ENCODE peak calls at places on chromosomes 13 and 19, in four cellular contexts. U, V, O and R are unnamed samples.

GRCh38 chr19:18675779-18676178 is 7.7 kb upstream of the CRTC1 start:
- DNase-seq in U (no peak), V (no peak), O (no peak), R (no peak)

GRCh38 chr19:1446713-1447564 is 3.0 kb upstream of the APC2 start:
- DNase-seq in U (no peak), V (no peak), O (no peak), R (peak)

GRCh38 chr13:47798906-47799305 is 202.2 kb downstream of the SUCLA2 start:
- DNase-seq in U (no peak), V (peak), O (no peak), R (no peak)

GRCh38 chr19:33684550-33685303 is 63.0 kb downstream of the CHST8 start:
- DNase-seq in U (no peak), V (no peak), O (no peak), R (peak)

GRCh38 chr13:32905864-32906180 is 110.4 kb upstream of the KL start:
- DNase-seq in U (no peak), V (no peak), O (no peak), R (no peak)

GRCh38 chr19:32817252-32817912 is 52.2 kb downstream of the SLC7A9 start:
- DNase-seq in U (no peak), V (peak), O (no peak), R (no peak)

GRCh38 chr13:74289130-74289529 is 154.9 kb upstream of the KLF12 start:
- DNase-seq in U (no peak), V (no peak), O (no peak), R (no peak)

GRCh38 chr13:74372511-74372910 is 238.3 kb upstream of the KLF12 start:
- DNase-seq in U (no peak), V (no peak), O (no peak), R (no peak)

GRCh38 chr19:18596752-18597157 is 8.2 kb downstream of the REX1BD start:
- DNase-seq in U (no peak), V (peak), O (no peak), R (peak)

GRCh38 chr13:102197193-102197592 is 204.7 kb downstream of the FGF14 start:
- DNase-seq in U (no peak), V (peak), O (no peak), R (no peak)

GRCh38 chr19:28727133-28727834 is 485.7 kb downstream of the UQCRFS1 start:
- DNase-seq in U (no peak), V (no peak), O (no peak), R (peak)

DNA sequence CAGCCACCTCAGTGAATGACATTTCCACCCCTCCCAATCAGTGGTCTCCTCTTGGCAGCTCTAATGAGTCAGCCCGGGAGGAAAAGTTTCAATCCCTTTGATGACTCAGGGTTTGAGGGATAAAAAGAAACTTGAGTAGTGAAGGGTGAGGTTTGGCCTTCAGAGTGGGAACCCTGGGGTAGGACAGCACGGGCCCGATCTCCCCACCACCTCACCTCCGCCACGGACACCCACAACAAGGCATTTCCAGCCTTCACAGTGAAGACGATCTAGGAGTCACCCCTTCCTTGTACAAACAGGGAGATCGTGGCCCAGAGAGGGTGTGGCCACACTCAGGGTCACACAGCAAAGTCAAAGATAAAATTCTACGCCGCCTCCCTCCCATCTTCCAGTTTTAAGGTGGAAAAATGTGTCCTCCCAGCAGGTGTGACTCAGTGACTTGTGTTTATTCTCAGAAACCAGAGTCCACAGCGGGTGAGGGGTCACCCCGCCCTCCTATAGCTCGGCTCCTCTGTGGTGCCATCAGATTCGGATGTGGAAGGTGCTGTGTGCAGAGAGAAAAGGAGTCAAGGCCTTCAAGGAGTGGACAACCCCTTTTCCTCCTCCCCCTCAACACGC is 12.3 kb downstream of the CIB3 start:
- DNase-seq in U (peak), V (peak), O (no peak), R (no peak)
- TF ChIP-seq USF2 in U (no peak), V (no peak), O (no peak), R (no peak)

DNA sequence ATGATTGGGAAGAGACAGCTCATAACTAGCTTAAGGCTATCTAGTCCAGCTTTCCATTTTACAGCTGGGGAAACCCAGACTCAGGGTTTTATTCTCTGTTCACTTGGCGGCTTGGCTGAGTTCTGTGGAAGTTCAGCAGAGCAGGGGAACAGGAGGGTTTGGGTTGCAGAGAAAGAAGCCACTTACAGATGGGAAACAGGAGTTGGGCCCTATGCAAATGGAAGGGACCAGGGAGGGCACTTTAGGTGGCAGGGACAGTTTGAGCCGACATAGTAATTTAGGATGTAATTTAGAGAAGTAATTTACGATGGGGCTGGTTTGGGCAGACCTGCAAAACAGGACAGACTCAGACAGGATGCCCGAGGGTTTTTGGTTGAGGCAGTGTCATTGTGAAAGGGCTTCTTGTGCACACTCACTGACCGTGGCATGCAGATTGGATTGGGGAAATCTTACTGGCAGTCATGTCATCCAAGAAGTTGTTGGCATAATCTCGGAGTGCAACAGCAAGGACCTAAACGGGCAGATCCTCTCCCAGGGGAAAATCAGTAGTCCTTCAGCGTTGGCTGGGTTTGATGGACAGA is 47.3 kb upstream of the GPR183 start:
- DNase-seq in U (no peak), V (no peak), O (peak), R (no peak)
- TF ChIP-seq PBX3 in U (no peak), V (no peak), O (no peak), R (no peak)

GRCh38 chr13:64417609-64418008 is 2812.5 kb downstream of the PCDH9 start:
- DNase-seq in U (no peak), V (no peak), O (no peak), R (no peak)

GRCh38 chr13:64428196-64428595 is 2801.9 kb downstream of the PCDH9 start:
- DNase-seq in U (no peak), V (no peak), O (no peak), R (no peak)

GRCh38 chr13:64423467-64423866 is 2806.7 kb downstream of the PCDH9 start:
- DNase-seq in U (no peak), V (no peak), O (no peak), R (no peak)
- TF ChIP-seq USF2 in U (no peak), V (no peak), O (no peak), R (no peak)

GRCh38 chr13:31846182-31846938 is 107.0 kb downstream of the RXFP2 start:
- DNase-seq in U (peak), V (peak), O (peak), R (peak)

GRCh38 chr13:31846984-31847752 is 107.8 kb downstream of the RXFP2 start:
- DNase-seq in U (no peak), V (no peak), O (no peak), R (peak)

GRCh38 chr13:31851201-31851600 is 111.9 kb downstream of the RXFP2 start:
- DNase-seq in U (no peak), V (no peak), O (no peak), R (no peak)

GRCh38 chr13:31850041-31850440 is 110.7 kb downstream of the RXFP2 start:
- DNase-seq in U (no peak), V (no peak), O (no peak), R (no peak)

GRCh38 chr13:31848621-31849020 is 109.3 kb downstream of the RXFP2 start:
- DNase-seq in U (no peak), V (no peak), O (no peak), R (no peak)
- TF ChIP-seq PBX3 in U (no peak), V (no peak), O (no peak), R (no peak)

GRCh38 chr13:40316301-40316700 is 350.1 kb downstream of the FOXO1 start:
- DNase-seq in U (no peak), V (no peak), O (no peak), R (no peak)
- TF ChIP-seq USF2 in U (no peak), V (no peak), O (no peak), R (no peak)

GRCh38 chr19:3160219-3160618 is 18.4 kb upstream of the S1PR4 start:
- DNase-seq in U (no peak), V (no peak), O (no peak), R (no peak)

GRCh38 chr19:3162418-3163229 is 15.9 kb upstream of the S1PR4 start:
- DNase-seq in U (peak), V (peak), O (no peak), R (peak)

GRCh38 chr19:3163943-3164342 is 14.6 kb upstream of the S1PR4 start:
- DNase-seq in U (no peak), V (no peak), O (no peak), R (no peak)

GRCh38 chr19:3161453-3161852 is 17.1 kb upstream of the S1PR4 start:
- DNase-seq in U (peak), V (no peak), O (no peak), R (no peak)

DNA sequence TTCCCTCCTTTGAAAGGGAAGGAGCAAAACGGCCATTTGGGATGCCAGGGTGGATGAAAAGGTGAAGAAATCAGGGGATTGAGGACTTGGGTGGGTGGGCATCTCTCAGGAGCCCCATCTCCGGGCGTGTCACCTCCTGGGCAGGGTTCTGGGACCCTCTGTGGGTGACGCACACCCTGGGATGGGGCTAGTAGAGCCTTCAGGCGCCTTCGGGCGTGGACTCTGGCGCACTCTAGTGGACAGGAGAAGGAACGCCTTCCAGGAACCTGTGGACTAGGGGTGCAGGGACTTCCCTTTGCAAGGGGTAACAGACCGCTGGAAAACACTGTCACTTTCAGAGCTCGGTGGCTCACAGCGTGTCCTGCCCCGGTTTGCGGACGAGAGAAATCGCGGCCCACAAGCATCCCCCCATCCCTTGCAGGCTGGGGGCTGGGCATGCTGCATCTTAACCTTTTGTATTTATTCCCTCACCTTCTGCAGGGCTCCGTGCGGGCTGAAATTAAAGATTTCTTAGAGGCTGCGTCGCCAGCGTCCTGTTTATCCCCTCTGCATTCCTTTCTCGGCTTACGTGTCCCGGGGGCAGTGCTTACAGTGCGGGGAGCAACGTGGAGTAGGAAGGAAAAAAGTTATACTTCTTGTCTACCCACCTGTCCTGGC is 15.2 kb upstream of the S1PR4 start:
- DNase-seq in U (peak), V (peak), O (no peak), R (peak)
- TF ChIP-seq PBX3 in U (no peak), V (no peak), O (no peak), R (no peak)

GRCh38 chr19:48490980-48491792 is 20.4 kb downstream of the LMTK3 start:
- DNase-seq in U (peak), V (no peak), O (no peak), R (peak)
- TF ChIP-seq USF2 in U (no peak), V (no peak), O (no peak), R (no peak)

GRCh38 chr19:38508507-38508906 is 75.0 kb downstream of the RYR1 start:
- DNase-seq in U (no peak), V (peak), O (no peak), R (no peak)

GRCh38 chr19:38506375-38506722 is 72.9 kb downstream of the RYR1 start:
- DNase-seq in U (no peak), V (no peak), O (no peak), R (no peak)

GRCh38 chr19:38506723-38507550 is 73.4 kb downstream of the RYR1 start:
- DNase-seq in U (peak), V (peak), O (peak), R (peak)

GRCh38 chr19:38509027-38509426 is 75.5 kb downstream of the RYR1 start:
- DNase-seq in U (no peak), V (no peak), O (no peak), R (no peak)

GRCh38 chr19:38507551-38508127 is 74.1 kb downstream of the RYR1 start:
- DNase-seq in U (no peak), V (no peak), O (no peak), R (no peak)
- TF ChIP-seq PBX3 in U (no peak), V (no peak), O (no peak), R (no peak)

GRCh38 chr13:43838909-43839308 is 40.6 kb downstream of the CCDC122 start:
- DNase-seq in U (no peak), V (no peak), O (no peak), R (no peak)
- TF ChIP-seq USF2 in U (no peak), V (no peak), O (no peak), R (no peak)

DNA sequence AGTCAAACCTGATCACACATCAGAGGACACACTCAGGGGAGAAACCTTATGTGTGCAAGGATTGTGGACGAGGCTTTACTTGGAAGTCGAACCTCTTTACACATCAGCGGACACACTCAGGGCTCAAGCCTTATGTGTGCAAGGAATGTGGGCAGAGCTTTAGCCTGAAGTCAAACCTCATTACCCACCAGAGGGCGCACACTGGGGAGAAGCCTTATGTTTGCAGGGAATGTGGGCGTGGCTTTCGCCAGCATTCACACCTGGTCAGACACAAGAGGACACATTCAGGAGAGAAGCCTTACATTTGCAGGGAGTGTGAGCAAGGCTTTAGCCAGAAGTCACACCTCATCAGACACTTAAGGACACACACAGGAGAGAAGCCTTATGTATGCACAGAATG is 8.2 kb upstream of the ZNF527 start:
- DNase-seq in U (no peak), V (peak), O (no peak), R (peak)
- TF ChIP-seq PBX3 in U (no peak), V (no peak), O (no peak), R (no peak)